ENCODE peak calls at places on chromosomes 2 and 18, in four cellular contexts. R is endothelial cell; V is kidney; C is CD8-positive, alpha-beta T cell. N is an unnamed sample.

GRCh38 chr2:220279372-220279771 is 651.9 kb downstream of the SLC4A3 start:
- DNase-seq in R (no peak), V (no peak), C (no peak), N (no peak)

GRCh38 chr2:20526666-20527065 is 79.8 kb downstream of the RHOB start:
- DNase-seq in R (no peak), V (no peak), C (no peak), N (no peak)

GRCh38 chr2:138602166-138602460 is 100.5 kb downstream of the SPOPL start:
- DNase-seq in R (no peak), V (no peak), C (no peak), N (no peak)

GRCh38 chr2:64604929-64605550 is 48.7 kb downstream of the SERTAD2 start:
- DNase-seq in R (no peak), V (no peak), C (no peak), N (no peak)

GRCh38 chr2:26584191-26584590 is 57.0 kb downstream of the CIB4 start:
- DNase-seq in R (no peak), V (no peak), C (no peak), N (no peak)

GRCh38 chr2:227238242-227239237 is 74.1 kb downstream of the COL4A3 start:
- DNase-seq in R (peak), V (no peak), C (peak), N (peak)

GRCh38 chr2:178761759-178762371 is 45.4 kb downstream of the TTN start:
- DNase-seq in R (peak), V (no peak), C (no peak), N (peak)

GRCh38 chr2:20179179-20179754 is 45.7 kb downstream of the SDC1 start:
- DNase-seq in R (no peak), V (no peak), C (no peak), N (no peak)

GRCh38 chr2:241069821-241070281 is 32.2 kb downstream of the MTERF4 start:
- DNase-seq in R (peak), V (peak), C (no peak), N (no peak)

GRCh38 chr2:128667391-128667790 is 348.7 kb upstream of the HS6ST1 start:
- DNase-seq in R (no peak), V (no peak), C (no peak), N (no peak)

GRCh38 chr2:241853651-241854341 is 4.9 kb downstream of the PDCD1 start:
- DNase-seq in R (no peak), V (peak), C (peak), N (no peak)

GRCh38 chr18:68763082-68763481 is 34.8 kb upstream of the CCDC102B start:
- DNase-seq in R (no peak), V (no peak), C (no peak), N (no peak)

DNA sequence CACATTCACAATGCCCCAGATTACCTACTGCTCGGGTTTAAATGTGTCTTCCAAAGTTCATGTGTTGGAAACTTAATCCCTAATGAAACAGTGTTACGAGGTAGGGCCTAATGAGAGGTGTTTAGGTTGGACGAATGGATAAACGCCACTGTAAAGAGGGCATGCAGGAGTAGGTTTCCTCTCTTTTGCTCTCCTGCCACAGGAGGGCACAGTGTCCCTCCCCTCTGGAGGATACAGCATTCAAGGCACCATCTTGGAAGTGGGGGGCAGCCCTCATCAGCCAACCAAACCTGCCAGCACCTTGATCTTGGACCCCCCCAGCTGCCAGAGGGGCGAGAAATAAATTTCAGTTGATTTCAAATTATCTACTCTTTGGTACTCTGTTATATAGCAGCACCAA is 103.5 kb downstream of the TSHZ1 start:
- DNase-seq in R (no peak), V (no peak), C (no peak), N (no peak)
- TF ChIP-seq CTCF in R (no peak), V (peak), C (no peak), N (peak)

DNA sequence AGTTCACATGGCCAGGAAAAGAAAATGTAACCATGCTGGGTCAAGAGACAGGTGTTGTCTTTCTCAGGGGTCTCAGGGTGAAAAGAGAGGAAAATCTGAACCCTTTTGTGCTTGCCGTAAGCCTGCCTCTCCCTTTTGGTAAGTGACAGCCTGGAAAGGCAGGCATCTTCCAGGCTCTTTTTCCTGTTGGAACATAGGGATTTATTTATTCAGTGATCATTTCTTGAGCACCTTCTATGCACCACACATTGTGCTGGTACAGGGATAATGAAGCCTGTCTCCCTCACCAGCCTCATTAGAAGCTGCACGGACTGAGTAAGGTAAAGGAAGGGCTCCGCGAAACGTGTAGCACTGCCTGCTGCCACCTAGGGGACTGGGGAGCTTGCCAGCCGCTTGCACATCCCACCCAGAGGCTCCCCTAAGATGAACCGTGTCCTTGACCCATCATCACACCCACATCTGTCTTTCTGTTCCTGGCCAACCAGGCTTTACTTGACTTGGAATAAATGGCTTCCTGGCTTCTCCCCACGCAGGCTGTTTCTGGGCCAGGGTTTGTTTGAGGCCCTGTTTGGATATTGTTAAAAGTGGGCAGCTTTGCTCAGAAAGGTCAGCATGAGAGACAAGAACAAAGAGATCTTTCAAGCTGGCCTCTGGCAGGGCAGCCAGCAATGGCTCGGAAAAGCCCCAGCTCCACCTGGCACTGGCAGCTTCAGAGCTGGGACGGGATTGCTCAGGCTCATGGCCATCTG is 73.3 kb upstream of the MCFD2 start:
- DNase-seq in R (no peak), V (no peak), C (no peak), N (no peak)
- TF ChIP-seq CTCF in R (no peak), V (no peak), C (no peak), N (no peak)

DNA sequence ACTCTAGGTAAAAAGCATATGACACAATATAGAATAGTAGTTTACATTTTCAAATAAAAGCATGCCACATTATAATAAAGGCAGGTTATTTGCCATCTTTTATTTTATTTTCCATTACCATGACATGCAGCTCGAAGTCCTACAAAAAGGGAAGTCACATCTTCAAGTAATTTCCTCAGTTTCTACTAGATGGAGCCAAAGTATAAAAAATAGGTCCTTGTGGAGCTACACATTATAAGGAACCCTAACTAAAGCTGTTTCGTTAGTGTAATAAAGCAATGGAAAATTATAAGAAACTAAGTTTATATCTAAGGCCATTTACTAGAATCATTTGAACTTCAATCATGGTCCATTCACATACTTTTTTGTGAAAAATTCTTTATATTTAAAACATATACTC is 674.5 kb downstream of the KCNJ3 start:
- DNase-seq in R (no peak), V (no peak), C (no peak), N (no peak)
- TF ChIP-seq CTCF in R (no peak), V (no peak), C (no peak), N (peak)

DNA sequence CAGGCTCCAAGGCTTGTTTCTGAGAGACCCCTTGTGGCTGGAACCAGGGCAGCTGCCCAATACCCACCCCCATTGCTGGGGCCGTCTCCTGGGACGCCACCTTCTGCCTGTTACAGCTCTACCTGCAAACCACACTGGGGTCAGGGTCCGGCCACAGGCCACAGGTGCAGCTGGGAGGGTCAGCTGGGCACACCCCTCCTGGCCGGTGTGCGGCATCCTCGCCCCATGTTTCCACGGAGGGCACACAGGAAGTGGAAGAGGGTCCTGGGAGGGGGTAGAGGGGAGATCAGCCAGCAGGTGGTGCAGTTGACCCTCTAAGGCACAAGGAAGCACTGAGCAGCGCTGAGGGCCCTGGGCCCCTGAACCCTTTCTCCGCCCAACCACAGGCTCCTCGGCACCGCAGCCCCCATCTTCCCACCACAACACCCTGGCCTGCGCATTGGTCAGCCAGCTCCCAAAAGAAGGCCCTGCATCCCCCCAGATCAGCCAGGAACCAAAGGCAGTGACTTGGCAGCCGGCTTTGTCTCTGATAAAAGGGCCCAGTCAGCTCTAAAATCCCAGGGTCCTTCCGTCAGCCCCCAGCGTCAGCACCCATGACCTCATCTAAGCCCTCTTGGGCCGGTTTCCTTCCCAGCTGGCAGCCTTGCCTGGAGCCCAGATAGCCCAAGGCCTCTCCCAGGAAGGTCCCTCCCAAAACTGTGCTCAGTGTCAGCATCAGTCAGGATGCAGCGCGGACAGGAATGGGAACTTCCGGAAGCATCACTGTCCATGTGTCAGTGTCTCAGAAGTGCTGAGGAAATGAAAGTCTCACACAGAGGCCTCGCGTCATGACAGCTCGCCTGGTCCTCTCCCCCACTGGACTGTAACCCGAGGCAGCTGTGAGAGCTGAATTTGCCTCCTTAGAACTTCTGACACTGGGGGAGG is 1.7 kb downstream of the ERFE start:
- DNase-seq in R (no peak), V (peak), C (peak), N (no peak)
- TF ChIP-seq CTCF in R (no peak), V (no peak), C (no peak), N (peak)

DNA sequence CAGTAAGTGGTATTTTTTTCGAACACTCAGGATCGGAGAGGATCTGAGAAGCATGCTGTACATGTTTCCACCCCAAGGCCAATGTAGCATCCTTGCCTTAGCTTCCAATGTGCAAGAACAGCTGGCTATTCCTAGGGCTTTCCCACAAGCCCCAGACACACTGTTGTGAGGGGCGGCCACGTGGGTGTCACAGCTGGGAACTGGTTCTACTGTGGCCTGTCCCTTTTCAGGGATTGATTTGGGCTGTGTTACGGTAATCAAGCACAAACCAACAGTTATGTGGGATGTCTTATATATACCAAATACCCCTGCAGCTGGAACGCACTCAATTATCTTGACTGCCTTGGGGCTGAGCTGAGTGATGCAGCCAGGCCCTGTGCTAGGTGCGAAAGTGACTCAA is 116.3 kb upstream of the CXCR4 start:
- DNase-seq in R (no peak), V (no peak), C (no peak), N (no peak)
- TF ChIP-seq CTCF in R (no peak), V (no peak), C (no peak), N (no peak)

GRCh38 chr2:12861344-12861942 is 144.7 kb downstream of the TRIB2 start:
- DNase-seq in R (no peak), V (no peak), C (no peak), N (no peak)

GRCh38 chr2:12857891-12858290 is 141.2 kb downstream of the TRIB2 start:
- DNase-seq in R (no peak), V (no peak), C (no peak), N (no peak)

GRCh38 chr2:12855508-12855907 is 138.8 kb downstream of the TRIB2 start:
- DNase-seq in R (no peak), V (no peak), C (no peak), N (no peak)

GRCh38 chr2:12856934-12857660 is 140.4 kb downstream of the TRIB2 start:
- DNase-seq in R (no peak), V (no peak), C (peak), N (no peak)

DNA sequence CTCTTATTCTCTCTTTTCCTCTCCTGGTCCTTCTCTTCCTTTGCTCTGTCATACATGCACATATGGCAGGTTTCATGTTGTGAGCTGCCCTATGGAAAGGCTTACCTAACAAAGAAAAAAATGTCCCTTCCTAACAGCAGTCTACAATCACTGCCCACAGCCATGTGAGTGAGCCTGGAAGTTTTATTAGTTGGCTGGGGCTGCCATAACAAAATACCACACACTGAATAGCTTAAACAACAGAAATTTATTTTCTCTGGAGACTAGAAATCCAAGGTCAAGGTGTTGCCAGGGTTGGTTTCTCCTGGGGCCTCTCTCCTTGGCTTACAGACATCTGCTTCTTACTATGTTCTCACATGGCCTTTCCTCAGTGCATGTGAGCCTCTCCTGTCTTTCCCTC is 142.1 kb downstream of the TRIB2 start:
- DNase-seq in R (no peak), V (no peak), C (no peak), N (no peak)
- TF ChIP-seq CTCF in R (no peak), V (no peak), C (no peak), N (no peak)

GRCh38 chr18:75365837-75366236 is 61.7 kb downstream of the SMIM21 start:
- DNase-seq in R (no peak), V (no peak), C (no peak), N (no peak)
- TF ChIP-seq CTCF in R (no peak), V (no peak), C (peak), N (peak)

GRCh38 chr18:43772907-43773306 is 495.6 kb upstream of the SYT4 start:
- DNase-seq in R (no peak), V (no peak), C (no peak), N (no peak)
- TF ChIP-seq CTCF in R (no peak), V (no peak), C (no peak), N (no peak)

GRCh38 chr2:103815732-103816131 is 1038.2 kb upstream of the POU3F3 start:
- DNase-seq in R (no peak), V (no peak), C (no peak), N (no peak)
- TF ChIP-seq CTCF in R (no peak), V (no peak), C (no peak), N (no peak)

N was measured in GM13977.